ENCODE peak calls at places on chromosomes 2 and 18, in ten cellular contexts. B, V, M, D, E, S, R, I, Z and T are unnamed samples.
A peak's percentile ranks its signal among the peaks of the same experiment; 100 is the strongest.

GRCh38 chr2:235301202-235302076 is 192.4 kb upstream of the AGAP1 start:
- DNase-seq in B (no peak), V (no peak), M (no peak), D (no peak), E (no peak), S (no peak), R (no peak), I (no peak), Z (no peak), T (peak; percentile 55)

GRCh38 chr2:100392715-100393114 is 24.8 kb downstream of the CHST10 start:
- DNase-seq in B (no peak), V (no peak), M (no peak), D (no peak), E (no peak), S (no peak), R (no peak), I (no peak), Z (no peak), T (no peak)

GRCh38 chr18:78782951-78783563 is 196.6 kb upstream of the SALL3 start:
- DNase-seq in B (no peak), V (no peak), M (no peak), D (no peak), E (no peak), S (no peak), R (no peak), I (no peak), Z (no peak), T (no peak)

GRCh38 chr18:45656194-45656593 is 40.9 kb downstream of the SLC14A2 start:
- DNase-seq in B (no peak), V (no peak), M (no peak), D (no peak), E (no peak), S (no peak), R (no peak), I (no peak), Z (no peak), T (no peak)

GRCh38 chr2:2292381-2292780 is 38.7 kb downstream of the MYT1L start:
- DNase-seq in B (no peak), V (no peak), M (no peak), D (no peak), E (no peak), S (no peak), R (no peak), I (no peak), Z (no peak), T (no peak)

GRCh38 chr2:146986161-146986560 is 858.7 kb upstream of the ACVR2A start:
- DNase-seq in B (no peak), V (no peak), M (no peak), D (no peak), E (no peak), S (peak; percentile 36), R (no peak), I (peak; percentile 68), Z (no peak), T (no peak)

GRCh38 chr2:231674587-231675334 is 33.6 kb upstream of the PTMA start:
- DNase-seq in B (peak; percentile 15), V (peak; percentile 26), M (peak; percentile 93), D (peak; percentile 74), E (peak; percentile 41), S (peak; percentile 53), R (no peak), I (peak; percentile 73), Z (peak; percentile 90), T (no peak)

GRCh38 chr2:72145658-72146329 is 1.9 kb downstream of the CYP26B1 start:
- DNase-seq in B (no peak), V (no peak), M (no peak), D (peak; percentile 29), E (no peak), S (no peak), R (no peak), I (peak; percentile 42), Z (peak; percentile 42), T (peak; percentile 89)

GRCh38 chr18:76450912-76451421 is 44.1 kb downstream of the ZNF516 start:
- DNase-seq in B (no peak), V (no peak), M (peak; percentile 65), D (no peak), E (no peak), S (peak; percentile 79), R (peak; percentile 28), I (peak; percentile 77), Z (peak; percentile 57), T (no peak)

GRCh38 chr2:153871231-153872221 is at the start of gene GALNT13:
- DNase-seq in B (no peak), V (no peak), M (peak; percentile 99), D (no peak), E (no peak), S (peak; percentile 65), R (peak; percentile 84), I (peak; percentile 31), Z (peak; percentile 90), T (no peak)

GRCh38 chr18:8513249-8513648 is 96.0 kb upstream of the RAB12 start:
- DNase-seq in B (no peak), V (no peak), M (no peak), D (no peak), E (no peak), S (no peak), R (no peak), I (no peak), Z (no peak), T (peak; percentile 78)

GRCh38 chr2:48589170-48589767 is 28.4 kb upstream of the GTF2A1L start:
- DNase-seq in B (no peak), V (no peak), M (peak; percentile 32), D (peak; percentile 47), E (no peak), S (peak; percentile 65), R (no peak), I (peak; percentile 66), Z (no peak), T (no peak)

GRCh38 chr2:118266086-118266485 is 177.8 kb downstream of the INSIG2 start:
- DNase-seq in B (no peak), V (no peak), M (no peak), D (no peak), E (no peak), S (no peak), R (no peak), I (peak; percentile 24), Z (peak; percentile 14), T (peak; percentile 55)

GRCh38 chr18:26483633-26484032 is 64.7 kb downstream of the KCTD1 start:
- DNase-seq in B (no peak), V (no peak), M (no peak), D (no peak), E (no peak), S (no peak), R (no peak), I (no peak), Z (no peak), T (no peak)

GRCh38 chr2:202149155-202149762 is 76.2 kb downstream of the KIAA2012 start:
- DNase-seq in B (no peak), V (no peak), M (peak; percentile 77), D (peak; percentile 76), E (no peak), S (no peak), R (peak; percentile 28), I (peak; percentile 92), Z (peak; percentile 79), T (no peak)

GRCh38 chr2:227510620-227510958 is 38.6 kb downstream of the AGFG1 start:
- DNase-seq in B (no peak), V (no peak), M (no peak), D (no peak), E (no peak), S (no peak), R (no peak), I (no peak), Z (no peak), T (no peak)

GRCh38 chr2:219997341-219997851 is 370.0 kb downstream of the SLC4A3 start:
- DNase-seq in B (no peak), V (no peak), M (peak; percentile 86), D (peak; percentile 85), E (no peak), S (peak; percentile 50), R (peak; percentile 45), I (peak; percentile 42), Z (peak; percentile 78), T (peak; percentile 50)

GRCh38 chr18:57915848-57916596 is 112.9 kb upstream of the ATP8B1 start:
- DNase-seq in B (no peak), V (no peak), M (peak; percentile 18), D (no peak), E (no peak), S (peak; percentile 57), R (no peak), I (no peak), Z (no peak), T (no peak)

GRCh38 chr2:28338046-28338753 is 54.5 kb upstream of the FOSL2 start:
- DNase-seq in B (no peak), V (no peak), M (peak; percentile 42), D (peak; percentile 64), E (no peak), S (peak; percentile 97), R (no peak), I (peak; percentile 95), Z (peak; percentile 78), T (peak; percentile 96)

GRCh38 chr2:10160226-10160955 is 37.9 kb downstream of the RRM2 start:
- DNase-seq in B (no peak), V (no peak), M (no peak), D (no peak), E (no peak), S (no peak), R (no peak), I (no peak), Z (no peak), T (no peak)

GRCh38 chr2:160970052-160970846 is 190.0 kb upstream of the TANK start:
- DNase-seq in B (no peak), V (no peak), M (peak; percentile 95), D (peak; percentile 27), E (no peak), S (peak; percentile 90), R (peak; percentile 82), I (peak; percentile 82), Z (no peak), T (no peak)

GRCh38 chr2:10035633-10036032 is 7.7 kb upstream of the KLF11 start:
- DNase-seq in B (no peak), V (no peak), M (no peak), D (no peak), E (no peak), S (no peak), R (no peak), I (no peak), Z (no peak), T (no peak)

GRCh38 chr2:171317492-171318125 is 116.2 kb downstream of the METTL8 start:
- DNase-seq in B (no peak), V (no peak), M (no peak), D (no peak), E (no peak), S (peak; percentile 11), R (no peak), I (no peak), Z (no peak), T (no peak)

GRCh38 chr2:10039658-10040410 is 3.5 kb upstream of the KLF11 start:
- DNase-seq in B (no peak), V (no peak), M (no peak), D (no peak), E (no peak), S (no peak), R (no peak), I (peak; percentile 89), Z (no peak), T (no peak)

GRCh38 chr2:200756618-200757321 is 54.9 kb upstream of the BZW1 start:
- DNase-seq in B (no peak), V (no peak), M (peak; percentile 32), D (no peak), E (no peak), S (peak; percentile 72), R (peak; percentile 28), I (peak; percentile 91), Z (no peak), T (no peak)

GRCh38 chr2:231518771-231519170 is 11.5 kb downstream of the NMUR1 start:
- DNase-seq in B (no peak), V (no peak), M (no peak), D (no peak), E (no peak), S (no peak), R (no peak), I (no peak), Z (no peak), T (no peak)

GRCh38 chr2:231556981-231557380 is 26.7 kb upstream of the NMUR1 start:
- DNase-seq in B (no peak), V (no peak), M (no peak), D (no peak), E (no peak), S (no peak), R (no peak), I (no peak), Z (no peak), T (no peak)

GRCh38 chr2:10924441-10924840 is 12.7 kb downstream of the KCNF1 start:
- DNase-seq in B (no peak), V (no peak), M (no peak), D (no peak), E (no peak), S (no peak), R (no peak), I (no peak), Z (no peak), T (no peak)